ENCODE peak calls at places on chromosomes 16 and 17, in four cellular contexts. P is iPS-NIHi11; T is endothelial cell; L is activated naive CD8-positive, alpha-beta T cell treated with anti-CD3 and anti-CD28 coated beads, Interleukin-2, amount 50 U/mL, for 16 hours. Z is an unnamed sample.

GRCh38 chr17:2872282-2872681 is 76.0 kb downstream of the RAP1GAP2 start:
- DNase-seq in P (peak; percentile 59), T (no peak), L (no peak), Z (no peak)

GRCh38 chr17:33514369-33514768 is 221.3 kb upstream of the ASIC2 start:
- DNase-seq in P (no peak), T (no peak), L (no peak), Z (no peak)

GRCh38 chr17:76671123-76671911 is 27.8 kb upstream of the ST6GALNAC1 start:
- DNase-seq in P (peak; percentile 98), T (peak; percentile 98), L (peak; percentile 98), Z (peak; percentile 99)

GRCh38 chr16:12753203-12754023 is 50.3 kb downstream of the CPPED1 start:
- DNase-seq in P (no peak), T (no peak), L (no peak), Z (no peak)

GRCh38 chr17:72409405-72410002 is 288.7 kb downstream of the SOX9 start:
- DNase-seq in P (no peak), T (no peak), L (no peak), Z (no peak)

GRCh38 chr17:71099003-71099710 is 929.8 kb downstream of the KCNJ2 start:
- DNase-seq in P (no peak), T (no peak), L (no peak), Z (no peak)

GRCh38 chr17:72407336-72408121 is 286.7 kb downstream of the SOX9 start:
- DNase-seq in P (peak; percentile 76), T (no peak), L (no peak), Z (peak; percentile 89)

GRCh38 chr16:10817963-10818941 is at the start of gene TVP23A:
- DNase-seq in P (peak; percentile 74), T (peak; percentile 33), L (no peak), Z (peak; percentile 87)

GRCh38 chr16:28990375-28991040 is 5.7 kb downstream of the LAT start:
- DNase-seq in P (no peak), T (no peak), L (peak; percentile 53), Z (no peak)

GRCh38 chr17:81153340-81153803 is 11.9 kb upstream of the PVALEF start:
- DNase-seq in P (no peak), T (no peak), L (no peak), Z (peak; percentile 15)

GRCh38 chr17:80036715-80037477 is 454 bp downstream of the CCDC40 start:
- DNase-seq in P (peak; percentile 79), T (peak; percentile 51), L (no peak), Z (peak; percentile 92)

GRCh38 chr16:30741461-30741914 is 6.7 kb upstream of the PHKG2 start:
- DNase-seq in P (no peak), T (no peak), L (no peak), Z (no peak)

GRCh38 chr17:82839617-82840292 is at the start of gene ZNF750:
- DNase-seq in P (no peak), T (no peak), L (no peak), Z (no peak)

GRCh38 chr16:54340531-54340930 is 53.9 kb upstream of the IRX3 start:
- DNase-seq in P (no peak), T (no peak), L (no peak), Z (no peak)

GRCh38 chr16:8026450-8026849 is 563.9 kb downstream of the TMEM114 start:
- DNase-seq in P (peak; percentile 54), T (peak; percentile 29), L (no peak), Z (no peak)

GRCh38 chr17:28174352-28175046 is 132.0 kb downstream of the NLK start:
- DNase-seq in P (no peak), T (no peak), L (no peak), Z (no peak)

GRCh38 chr17:68627956-68628355 is 26.8 kb upstream of the FAM20A start:
- DNase-seq in P (peak; percentile 60), T (no peak), L (no peak), Z (no peak)

GRCh38 chr17:82548681-82549303 is 29.3 kb downstream of the FOXK2 start:
- DNase-seq in P (no peak), T (no peak), L (no peak), Z (peak; percentile 26)

GRCh38 chr16:12379318-12379717 is 402.8 kb downstream of the SNX29 start:
- DNase-seq in P (no peak), T (no peak), L (no peak), Z (no peak)

GRCh38 chr16:86862596-86862995 is 284.2 kb downstream of the FOXL1 start:
- DNase-seq in P (no peak), T (no peak), L (no peak), Z (no peak)

GRCh38 chr16:20216818-20217217 is 110.5 kb downstream of the GP2 start:
- DNase-seq in P (no peak), T (no peak), L (no peak), Z (no peak)

GRCh38 chr17:31388770-31389672 is 2.5 kb upstream of the RAB11FIP4 start:
- DNase-seq in P (peak; percentile 88), T (peak; percentile 69), L (no peak), Z (peak; percentile 83)

GRCh38 chr16:54812229-54812628 is 118.4 kb upstream of the IRX5 start:
- DNase-seq in P (no peak), T (no peak), L (no peak), Z (no peak)